ENCODE peak calls at places on chromosomes 13 and 19, in four cellular contexts. S, T, Q and E are unnamed samples.

GRCh38 chr19:38182536-38183210 is 41.3 kb downstream of the DPF1 start:
- DNase-seq in S (peak; percentile 37), T (no peak), Q (no peak), E (no peak)

GRCh38 chr19:34963531-34964406 is at the start of gene ZNF792:
- DNase-seq in S (peak; percentile 73), T (peak; percentile 78), Q (peak; percentile 30), E (no peak)

GRCh38 chr13:94906605-94907004 is 194.3 kb upstream of the SOX21 start:
- DNase-seq in S (no peak), T (no peak), Q (no peak), E (no peak)

GRCh38 chr19:2189880-2190279 is 26.1 kb downstream of the DOT1L start:
- DNase-seq in S (no peak), T (no peak), Q (no peak), E (no peak)

GRCh38 chr19:56091751-56092546 is 29.1 kb downstream of the ZNF787 start:
- DNase-seq in S (no peak), T (no peak), Q (no peak), E (no peak)

GRCh38 chr19:55346725-55347441 is 7.2 kb downstream of the KMT5C start:
- DNase-seq in S (no peak), T (no peak), Q (no peak), E (no peak)

GRCh38 chr13:95193509-95194230 is 107.6 kb downstream of the ABCC4 start:
- DNase-seq in S (no peak), T (no peak), Q (no peak), E (no peak)

GRCh38 chr19:41531438-41532311 is 44.3 kb upstream of the CEACAM21 start:
- DNase-seq in S (peak; percentile 95), T (peak; percentile 74), Q (peak; percentile 56), E (peak; percentile 18)

GRCh38 chr13:27917121-27917947 is 2.5 kb upstream of the PDX1 start:
- DNase-seq in S (no peak), T (no peak), Q (no peak), E (no peak)

GRCh38 chr19:39157997-39158389 is 32.4 kb downstream of the PAK4 start:
- DNase-seq in S (no peak), T (no peak), Q (no peak), E (no peak)

GRCh38 chr19:34555447-34555846 is 73.9 kb downstream of the WTIP start:
- DNase-seq in S (peak; percentile 20), T (no peak), Q (peak; percentile 1), E (no peak)

GRCh38 chr13:113623491-113624234 is 34.3 kb downstream of the ATP4B start:
- DNase-seq in S (peak; percentile 61), T (no peak), Q (no peak), E (no peak)

GRCh38 chr13:46389985-46390384 is 2.9 kb upstream of the RUBCNL start:
- DNase-seq in S (no peak), T (no peak), Q (peak; percentile 17), E (no peak)

GRCh38 chr13:46795321-46795720 is 1.6 kb downstream of the ESD start:
- DNase-seq in S (peak; percentile 24), T (no peak), Q (no peak), E (no peak)

GRCh38 chr13:83691966-83692365 is 190.3 kb downstream of the SLITRK1 start:
- DNase-seq in S (peak; percentile 7), T (no peak), Q (peak; percentile 5), E (no peak)

GRCh38 chr13:57191667-57192066 is 24.7 kb downstream of the PRR20E start:
- DNase-seq in S (no peak), T (no peak), Q (no peak), E (no peak)

GRCh38 chr13:37141011-37141410 is 35.5 kb upstream of the CSNK1A1L start:
- DNase-seq in S (peak; percentile 40), T (no peak), Q (no peak), E (peak; percentile 29)

GRCh38 chr13:93418398-93418797 is 191.8 kb downstream of the GPC6 start:
- DNase-seq in S (no peak), T (no peak), Q (no peak), E (no peak)
- H3K4me3 ChIP-seq in S (no peak overlapping the region), T (no peak overlapping the region), Q (no peak overlapping the region), E (no peak overlapping the region)

GRCh38 chr19:49439841-49440240 is 1.5 kb downstream of the SLC17A7 start:
- DNase-seq in S (no peak), T (no peak), Q (no peak), E (no peak)
- H3K4me3 ChIP-seq in S (no peak overlapping the region), T (no peak overlapping the region), Q (no peak overlapping the region), E (no peak overlapping the region)

GRCh38 chr19:7887408-7888144 is 734 bp upstream of the LRRC8E start:
- DNase-seq in S (no peak), T (no peak), Q (no peak), E (no peak)
- H3K4me3 ChIP-seq in S (peak overlapping the region; percentile 88), T (no peak overlapping the region), Q (no peak overlapping the region), E (peak overlapping the region; percentile 64)

GRCh38 chr19:57434386-57435061 is 601 bp upstream of the ZNF749 start:
- DNase-seq in S (peak; percentile 52), T (no peak), Q (no peak), E (no peak)

GRCh38 chr19:57435062-57435978 is at the start of gene ZNF749:
- DNase-seq in S (peak; percentile 99), T (peak; percentile 99), Q (peak; percentile 98), E (peak; percentile 92)

GRCh38 chr19:57437931-57438330 is 2.8 kb downstream of the ZNF749 start:
- DNase-seq in S (peak; percentile 42), T (no peak), Q (no peak), E (no peak)

GRCh38 chr19:57438925-57439324 is 3.8 kb downstream of the ZNF749 start:
- DNase-seq in S (no peak), T (no peak), Q (no peak), E (no peak)

GRCh38 chr19:57436392-57436791 is 1.3 kb downstream of the ZNF749 start:
- DNase-seq in S (peak; percentile 14), T (no peak), Q (no peak), E (no peak)
- H3K4me3 ChIP-seq in S (peak overlapping the region; percentile 81), T (peak overlapping the region; percentile 75), Q (peak overlapping the region; percentile 83), E (peak overlapping the region; percentile 78)

GRCh38 chr19:46825731-46826055 is 25.0 kb downstream of the AP2S1 start:
- DNase-seq in S (no peak), T (no peak), Q (no peak), E (no peak)

GRCh38 chr19:46830864-46831263 is 19.8 kb downstream of the AP2S1 start:
- DNase-seq in S (no peak), T (no peak), Q (no peak), E (no peak)

GRCh38 chr19:46823049-46823448 is 27.6 kb downstream of the AP2S1 start:
- DNase-seq in S (no peak), T (no peak), Q (no peak), E (no peak)

GRCh38 chr19:46824887-46825730 is 25.5 kb downstream of the AP2S1 start:
- DNase-seq in S (peak; percentile 27), T (no peak), Q (peak; percentile 26), E (no peak)

DNA sequence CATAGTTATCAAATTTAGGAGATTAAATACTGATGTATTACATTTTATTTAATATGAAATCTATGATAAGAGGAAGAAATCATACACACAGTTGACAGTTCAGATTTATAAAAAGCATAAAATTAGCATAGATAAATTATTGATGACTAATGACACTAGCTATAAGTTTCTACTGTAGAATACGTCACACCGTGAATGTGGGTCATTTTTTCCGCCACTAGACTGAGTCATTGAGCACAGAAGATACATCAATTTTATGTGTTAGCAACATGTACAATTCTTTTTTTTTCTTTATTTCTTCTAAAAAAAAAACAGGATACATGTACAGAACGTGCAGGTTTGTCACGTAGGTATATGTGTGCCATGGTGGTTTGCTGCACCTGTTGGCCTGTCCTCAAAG is 22.2 kb downstream of the AP2S1 start:
- DNase-seq in S (peak; percentile 57), T (no peak), Q (peak; percentile 30), E (peak; percentile 24)
- H3K4me3 ChIP-seq in S (no peak overlapping the region), T (no peak overlapping the region), Q (no peak overlapping the region), E (no peak overlapping the region)

DNA sequence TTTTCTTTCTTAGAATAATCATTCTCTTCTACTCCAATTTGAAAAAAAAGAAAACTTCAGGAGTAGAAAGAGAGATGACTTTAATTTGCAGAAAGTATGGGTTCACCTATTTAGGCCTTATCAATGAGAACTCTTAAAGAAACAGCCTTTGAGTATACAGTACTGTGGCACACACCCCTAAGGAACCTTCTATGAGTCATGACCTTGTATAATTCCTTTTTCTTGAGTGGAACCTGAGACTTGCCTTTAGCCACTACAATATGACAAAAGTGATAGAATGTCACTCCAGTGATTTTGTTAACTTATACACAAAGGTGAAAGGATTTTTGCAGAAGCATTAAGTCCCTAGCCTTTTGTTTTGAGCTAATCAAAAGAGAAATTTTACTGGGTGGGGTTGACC is 58.7 kb downstream of the ITGBL1 start:
- DNase-seq in S (peak; percentile 30), T (no peak), Q (no peak), E (no peak)
- H3K4me3 ChIP-seq in S (no peak overlapping the region), T (no peak overlapping the region), Q (no peak overlapping the region), E (no peak overlapping the region)